ENCODE peak calls at places on chromosome 11, in nine cellular contexts. One of them, this sample, is unnamed.
A peak's percentile ranks its signal among the peaks of the same experiment; 100 is the strongest.

GRCh38 chr11:127926721-127927120 is 660.6 kb downstream of the ETS1 start:
- DNase-seq in mucosa of descending colon: no peak
- DNase-seq in foreskin fibroblast: no peak
- DNase-seq in GM13976: no peak
- DNase-seq in HFF-Myc: no peak
- DNase-seq in activated naive CD8-positive, alpha-beta T cell treated with anti-CD3 and anti-CD28 coated beads, Interleukin-2, amount 10 ng/mL, durations not matched to agents 7 days and 5 days: no peak
- DNase-seq in SW480: no peak
- DNase-seq in amniotic stem cell: no peak
- DNase-seq in activated gamma-delta T cell treated with Interleukin-2 at 50 U/mL for 16 hours: no peak
- DNase-seq in this sample: no peak

GRCh38 chr11:94543695-94544581 is at the start of gene FUT4:
- DNase-seq in amniotic stem cell: peak; percentile 29
- DNase-seq in foreskin fibroblast: peak; percentile 93
- DNase-seq in GM13976: peak; percentile 87
- DNase-seq in activated gamma-delta T cell treated with Interleukin-2 at 50 U/mL for 16 hours: peak; percentile 63
- DNase-seq in mucosa of descending colon: peak; percentile 93
- DNase-seq in HFF-Myc: no peak
- DNase-seq in activated naive CD8-positive, alpha-beta T cell treated with anti-CD3 and anti-CD28 coated beads, Interleukin-2, amount 10 ng/mL, durations not matched to agents 7 days and 5 days: peak; percentile 85
- DNase-seq in SW480: peak; percentile 94
- DNase-seq in this sample: peak; percentile 67

GRCh38 chr11:85922367-85922766 is 67.2 kb downstream of the CCDC83 start:
- DNase-seq in activated gamma-delta T cell treated with Interleukin-2 at 50 U/mL for 16 hours: no peak
- DNase-seq in SW480: no peak
- DNase-seq in mucosa of descending colon: no peak
- DNase-seq in foreskin fibroblast: no peak
- DNase-seq in GM13976: no peak
- DNase-seq in activated naive CD8-positive, alpha-beta T cell treated with anti-CD3 and anti-CD28 coated beads, Interleukin-2, amount 10 ng/mL, durations not matched to agents 7 days and 5 days: no peak
- DNase-seq in amniotic stem cell: no peak
- DNase-seq in HFF-Myc: no peak
- DNase-seq in this sample: no peak

GRCh38 chr11:36702330-36703054 is 104.5 kb upstream of the RAG2 start:
- DNase-seq in activated gamma-delta T cell treated with Interleukin-2 at 50 U/mL for 16 hours: no peak
- DNase-seq in HFF-Myc: peak; percentile 38
- DNase-seq in mucosa of descending colon: peak; percentile 49
- DNase-seq in amniotic stem cell: peak; percentile 2
- DNase-seq in activated naive CD8-positive, alpha-beta T cell treated with anti-CD3 and anti-CD28 coated beads, Interleukin-2, amount 10 ng/mL, durations not matched to agents 7 days and 5 days: no peak
- DNase-seq in GM13976: peak; percentile 62
- DNase-seq in foreskin fibroblast: peak; percentile 80
- DNase-seq in SW480: peak; percentile 75
- DNase-seq in this sample: peak; percentile 47

GRCh38 chr11:11567862-11568650 is 53.7 kb downstream of the GALNT18 start:
- DNase-seq in activated naive CD8-positive, alpha-beta T cell treated with anti-CD3 and anti-CD28 coated beads, Interleukin-2, amount 10 ng/mL, durations not matched to agents 7 days and 5 days: no peak
- DNase-seq in amniotic stem cell: no peak
- DNase-seq in HFF-Myc: no peak
- DNase-seq in mucosa of descending colon: no peak
- DNase-seq in SW480: peak; percentile 18
- DNase-seq in GM13976: no peak
- DNase-seq in activated gamma-delta T cell treated with Interleukin-2 at 50 U/mL for 16 hours: no peak
- DNase-seq in foreskin fibroblast: peak; percentile 47
- DNase-seq in this sample: no peak

GRCh38 chr11:60625262-60625661 is 74.2 kb upstream of the MS4A8 start:
- DNase-seq in foreskin fibroblast: peak; percentile 21
- DNase-seq in amniotic stem cell: peak; percentile 5
- DNase-seq in activated naive CD8-positive, alpha-beta T cell treated with anti-CD3 and anti-CD28 coated beads, Interleukin-2, amount 10 ng/mL, durations not matched to agents 7 days and 5 days: no peak
- DNase-seq in mucosa of descending colon: peak; percentile 54
- DNase-seq in SW480: peak; percentile 42
- DNase-seq in activated gamma-delta T cell treated with Interleukin-2 at 50 U/mL for 16 hours: no peak
- DNase-seq in GM13976: no peak
- DNase-seq in HFF-Myc: peak; percentile 41
- DNase-seq in this sample: peak; percentile 52

GRCh38 chr11:46353706-46354105 is 6.4 kb downstream of the DGKZ start:
- DNase-seq in foreskin fibroblast: peak; percentile 45
- DNase-seq in amniotic stem cell: no peak
- DNase-seq in GM13976: no peak
- DNase-seq in HFF-Myc: no peak
- DNase-seq in activated naive CD8-positive, alpha-beta T cell treated with anti-CD3 and anti-CD28 coated beads, Interleukin-2, amount 10 ng/mL, durations not matched to agents 7 days and 5 days: no peak
- DNase-seq in mucosa of descending colon: no peak
- DNase-seq in SW480: no peak
- DNase-seq in activated gamma-delta T cell treated with Interleukin-2 at 50 U/mL for 16 hours: no peak
- DNase-seq in this sample: no peak

GRCh38 chr11:121298770-121299169 is 6.2 kb downstream of the SC5D start:
- DNase-seq in foreskin fibroblast: no peak
- DNase-seq in activated gamma-delta T cell treated with Interleukin-2 at 50 U/mL for 16 hours: no peak
- DNase-seq in amniotic stem cell: no peak
- DNase-seq in activated naive CD8-positive, alpha-beta T cell treated with anti-CD3 and anti-CD28 coated beads, Interleukin-2, amount 10 ng/mL, durations not matched to agents 7 days and 5 days: no peak
- DNase-seq in HFF-Myc: no peak
- DNase-seq in mucosa of descending colon: no peak
- DNase-seq in GM13976: no peak
- DNase-seq in SW480: no peak
- DNase-seq in this sample: no peak

GRCh38 chr11:27234043-27234668 is 128.9 kb downstream of the CCDC34 start:
- DNase-seq in amniotic stem cell: peak; percentile 57
- DNase-seq in foreskin fibroblast: peak; percentile 92
- DNase-seq in SW480: peak; percentile 22
- DNase-seq in activated naive CD8-positive, alpha-beta T cell treated with anti-CD3 and anti-CD28 coated beads, Interleukin-2, amount 10 ng/mL, durations not matched to agents 7 days and 5 days: no peak
- DNase-seq in HFF-Myc: peak; percentile 64
- DNase-seq in mucosa of descending colon: peak; percentile 58
- DNase-seq in GM13976: peak; percentile 52
- DNase-seq in activated gamma-delta T cell treated with Interleukin-2 at 50 U/mL for 16 hours: no peak
- DNase-seq in this sample: peak; percentile 98

GRCh38 chr11:61555051-61555969 is 25.6 kb downstream of the SYT7 start:
- DNase-seq in SW480: peak; percentile 57
- DNase-seq in amniotic stem cell: no peak
- DNase-seq in activated naive CD8-positive, alpha-beta T cell treated with anti-CD3 and anti-CD28 coated beads, Interleukin-2, amount 10 ng/mL, durations not matched to agents 7 days and 5 days: no peak
- DNase-seq in GM13976: no peak
- DNase-seq in mucosa of descending colon: no peak
- DNase-seq in activated gamma-delta T cell treated with Interleukin-2 at 50 U/mL for 16 hours: no peak
- DNase-seq in foreskin fibroblast: peak; percentile 49
- DNase-seq in HFF-Myc: no peak
- DNase-seq in this sample: no peak

GRCh38 chr11:68843052-68843561 is 1.4 kb upstream of the CPT1A start:
- DNase-seq in foreskin fibroblast: peak; percentile 23
- DNase-seq in mucosa of descending colon: peak; percentile 62
- DNase-seq in SW480: peak; percentile 61
- DNase-seq in HFF-Myc: no peak
- DNase-seq in GM13976: peak; percentile 63
- DNase-seq in amniotic stem cell: no peak
- DNase-seq in activated naive CD8-positive, alpha-beta T cell treated with anti-CD3 and anti-CD28 coated beads, Interleukin-2, amount 10 ng/mL, durations not matched to agents 7 days and 5 days: peak; percentile 55
- DNase-seq in activated gamma-delta T cell treated with Interleukin-2 at 50 U/mL for 16 hours: peak; percentile 33
- DNase-seq in this sample: no peak

GRCh38 chr11:995752-996420 is 40.6 kb downstream of the MUC6 start:
- DNase-seq in amniotic stem cell: no peak
- DNase-seq in HFF-Myc: no peak
- DNase-seq in SW480: no peak
- DNase-seq in activated gamma-delta T cell treated with Interleukin-2 at 50 U/mL for 16 hours: no peak
- DNase-seq in activated naive CD8-positive, alpha-beta T cell treated with anti-CD3 and anti-CD28 coated beads, Interleukin-2, amount 10 ng/mL, durations not matched to agents 7 days and 5 days: no peak
- DNase-seq in foreskin fibroblast: peak; percentile 40
- DNase-seq in GM13976: peak; percentile 91
- DNase-seq in mucosa of descending colon: no peak
- DNase-seq in this sample: no peak

GRCh38 chr11:12689029-12689755 is 15.0 kb downstream of the TEAD1 start:
- DNase-seq in activated naive CD8-positive, alpha-beta T cell treated with anti-CD3 and anti-CD28 coated beads, Interleukin-2, amount 10 ng/mL, durations not matched to agents 7 days and 5 days: no peak
- DNase-seq in mucosa of descending colon: no peak
- DNase-seq in foreskin fibroblast: no peak
- DNase-seq in activated gamma-delta T cell treated with Interleukin-2 at 50 U/mL for 16 hours: no peak
- DNase-seq in SW480: no peak
- DNase-seq in HFF-Myc: no peak
- DNase-seq in GM13976: no peak
- DNase-seq in amniotic stem cell: no peak
- DNase-seq in this sample: no peak

GRCh38 chr11:3215346-3216026 is 3.1 kb downstream of the MRGPRG start:
- DNase-seq in activated naive CD8-positive, alpha-beta T cell treated with anti-CD3 and anti-CD28 coated beads, Interleukin-2, amount 10 ng/mL, durations not matched to agents 7 days and 5 days: peak; percentile 20
- DNase-seq in SW480: no peak
- DNase-seq in HFF-Myc: no peak
- DNase-seq in amniotic stem cell: no peak
- DNase-seq in mucosa of descending colon: no peak
- DNase-seq in GM13976: no peak
- DNase-seq in activated gamma-delta T cell treated with Interleukin-2 at 50 U/mL for 16 hours: no peak
- DNase-seq in foreskin fibroblast: no peak
- DNase-seq in this sample: no peak

GRCh38 chr11:65298131-65298535 is 16.5 kb upstream of the CDC42EP2 start:
- DNase-seq in activated naive CD8-positive, alpha-beta T cell treated with anti-CD3 and anti-CD28 coated beads, Interleukin-2, amount 10 ng/mL, durations not matched to agents 7 days and 5 days: no peak
- DNase-seq in activated gamma-delta T cell treated with Interleukin-2 at 50 U/mL for 16 hours: no peak
- DNase-seq in HFF-Myc: no peak
- DNase-seq in amniotic stem cell: no peak
- DNase-seq in SW480: no peak
- DNase-seq in mucosa of descending colon: peak; percentile 50
- DNase-seq in GM13976: no peak
- DNase-seq in foreskin fibroblast: peak; percentile 87
- DNase-seq in this sample: no peak

GRCh38 chr11:66970808-66971442 is 4.2 kb upstream of the C11orf86 start:
- DNase-seq in activated naive CD8-positive, alpha-beta T cell treated with anti-CD3 and anti-CD28 coated beads, Interleukin-2, amount 10 ng/mL, durations not matched to agents 7 days and 5 days: no peak
- DNase-seq in activated gamma-delta T cell treated with Interleukin-2 at 50 U/mL for 16 hours: no peak
- DNase-seq in foreskin fibroblast: peak; percentile 99
- DNase-seq in amniotic stem cell: peak; percentile 94
- DNase-seq in GM13976: no peak
- DNase-seq in HFF-Myc: peak; percentile 96
- DNase-seq in mucosa of descending colon: no peak
- DNase-seq in SW480: peak; percentile 70
- DNase-seq in this sample: peak; percentile 98